ENCODE peak calls at places on chromosome 4, in eight cellular contexts. One of them, this sample, is unnamed. For H3K36me3, the result is how much of the 10 kb centered on the place peaks cover.

GRCh38 chr4:51880016-51880915 is 37.3 kb downstream of the DCUN1D4 start:
- DNase-seq in aorta: no peak
- DNase-seq in SJSA1: no peak
- DNase-seq in hepatocyte: peak
- DNase-seq in tibial nerve: no peak
- DNase-seq in right lobe of liver: peak
- DNase-seq in brain microvascular endothelial cell: no peak
- DNase-seq in kidney: no peak
- DNase-seq in this sample: no peak

GRCh38 chr4:6123976-6124375 is 76.4 kb downstream of the JAKMIP1 start:
- DNase-seq in right lobe of liver: no peak
- DNase-seq in hepatocyte: no peak
- DNase-seq in brain microvascular endothelial cell: no peak
- DNase-seq in aorta: no peak
- DNase-seq in tibial nerve: no peak
- DNase-seq in SJSA1: no peak
- DNase-seq in kidney: no peak
- DNase-seq in this sample: no peak

GRCh38 chr4:148214529-148215166 is 227.6 kb downstream of the NR3C2 start:
- DNase-seq in SJSA1: no peak
- DNase-seq in kidney: peak
- DNase-seq in tibial nerve: peak
- DNase-seq in brain microvascular endothelial cell: no peak
- DNase-seq in right lobe of liver: no peak
- DNase-seq in aorta: peak
- DNase-seq in hepatocyte: no peak
- DNase-seq in this sample: no peak

GRCh38 chr4:158032733-158033415 is 140.0 kb downstream of the GASK1B start:
- DNase-seq in right lobe of liver: no peak
- DNase-seq in brain microvascular endothelial cell: no peak
- DNase-seq in aorta: no peak
- DNase-seq in tibial nerve: no peak
- DNase-seq in SJSA1: no peak
- DNase-seq in hepatocyte: no peak
- DNase-seq in kidney: no peak
- DNase-seq in this sample: no peak

GRCh38 chr4:8939887-8940742 is 68.5 kb upstream of the HMX1 start:
- DNase-seq in brain microvascular endothelial cell: no peak
- DNase-seq in aorta: no peak
- DNase-seq in hepatocyte: peak
- DNase-seq in tibial nerve: no peak
- DNase-seq in right lobe of liver: no peak
- DNase-seq in SJSA1: no peak
- DNase-seq in kidney: no peak
- DNase-seq in this sample: no peak

GRCh38 chr4:54660591-54660990 is 2.8 kb downstream of the KIT start:
- DNase-seq in right lobe of liver: no peak
- DNase-seq in hepatocyte: no peak
- DNase-seq in brain microvascular endothelial cell: no peak
- DNase-seq in aorta: no peak
- DNase-seq in tibial nerve: no peak
- DNase-seq in kidney: no peak
- DNase-seq in SJSA1: no peak
- DNase-seq in this sample: no peak

GRCh38 chr4:4358093-4358840 is 28.6 kb upstream of the NSG1 start:
- DNase-seq in SJSA1: no peak
- DNase-seq in brain microvascular endothelial cell: no peak
- DNase-seq in hepatocyte: no peak
- DNase-seq in tibial nerve: no peak
- DNase-seq in right lobe of liver: no peak
- DNase-seq in aorta: no peak
- DNase-seq in kidney: no peak
- DNase-seq in this sample: no peak

GRCh38 chr4:158277558-158277957 is 67.3 kb downstream of the TMEM144 start:
- DNase-seq in brain microvascular endothelial cell: no peak
- DNase-seq in SJSA1: no peak
- DNase-seq in kidney: no peak
- DNase-seq in right lobe of liver: no peak
- DNase-seq in tibial nerve: no peak
- DNase-seq in hepatocyte: no peak
- DNase-seq in aorta: no peak
- DNase-seq in this sample: no peak

DNA sequence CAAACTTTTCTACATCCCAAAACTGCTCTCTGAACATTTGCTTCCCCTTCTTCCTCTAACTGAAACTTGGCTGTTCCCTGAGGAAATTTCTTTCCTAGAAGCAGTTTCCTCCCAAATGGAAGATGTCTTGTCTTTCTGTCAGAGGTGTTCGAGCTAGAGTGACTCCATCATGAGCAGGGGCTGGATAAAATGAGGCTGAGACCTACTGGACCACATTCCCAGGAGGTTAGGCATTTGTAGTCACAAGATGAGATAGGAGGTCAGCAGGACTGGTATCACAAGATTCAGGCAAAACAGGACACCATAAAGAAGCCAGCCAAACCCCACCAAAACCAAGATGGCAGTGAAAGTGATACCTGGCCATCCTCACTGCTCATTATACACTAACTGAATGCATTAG is 35.8 kb upstream of the PGRMC2 start:
- DNase-seq in kidney: no peak
- DNase-seq in hepatocyte: no peak
- DNase-seq in tibial nerve: no peak
- DNase-seq in brain microvascular endothelial cell: no peak
- DNase-seq in aorta: no peak
- DNase-seq in right lobe of liver: no peak
- DNase-seq in SJSA1: no peak
- DNase-seq in this sample: no peak
- H3K27ac ChIP-seq in kidney: no peak
- H3K27ac ChIP-seq in hepatocyte: peak
- H3K27ac ChIP-seq in tibial nerve: no peak
- H3K27ac ChIP-seq in brain microvascular endothelial cell: peak
- H3K27ac ChIP-seq in aorta: no peak
- H3K27ac ChIP-seq in right lobe of liver: no peak
- H3K27ac ChIP-seq in SJSA1: peak
- H3K27ac ChIP-seq in this sample: no peak

GRCh38 chr4:169690787-169691186 is 67.0 kb downstream of the HPF1 start:
- DNase-seq in kidney: no peak
- DNase-seq in right lobe of liver: no peak
- DNase-seq in brain microvascular endothelial cell: no peak
- DNase-seq in hepatocyte: no peak
- DNase-seq in aorta: no peak
- DNase-seq in SJSA1: no peak
- DNase-seq in tibial nerve: no peak
- DNase-seq in this sample: no peak

GRCh38 chr4:169689681-169690080 is 68.1 kb downstream of the HPF1 start:
- DNase-seq in right lobe of liver: no peak
- DNase-seq in kidney: no peak
- DNase-seq in brain microvascular endothelial cell: no peak
- DNase-seq in SJSA1: no peak
- DNase-seq in aorta: no peak
- DNase-seq in hepatocyte: no peak
- DNase-seq in tibial nerve: no peak
- DNase-seq in this sample: no peak
- H3K36me3 ChIP-seq in right lobe of liver: under half
- H3K36me3 ChIP-seq in kidney: under half
- H3K36me3 ChIP-seq in brain microvascular endothelial cell: under half
- H3K36me3 ChIP-seq in SJSA1: under half
- H3K36me3 ChIP-seq in aorta: under half
- H3K36me3 ChIP-seq in hepatocyte: under half
- H3K36me3 ChIP-seq in tibial nerve: under half
- H3K36me3 ChIP-seq in this sample: under half

GRCh38 chr4:167787231-167787630 is 305.1 kb upstream of the ANXA10 start:
- DNase-seq in right lobe of liver: no peak
- DNase-seq in brain microvascular endothelial cell: no peak
- DNase-seq in SJSA1: no peak
- DNase-seq in aorta: no peak
- DNase-seq in hepatocyte: no peak
- DNase-seq in tibial nerve: no peak
- DNase-seq in kidney: no peak
- DNase-seq in this sample: no peak
- H3K27ac ChIP-seq in right lobe of liver: no peak
- H3K27ac ChIP-seq in brain microvascular endothelial cell: no peak
- H3K27ac ChIP-seq in SJSA1: no peak
- H3K27ac ChIP-seq in aorta: no peak
- H3K27ac ChIP-seq in hepatocyte: no peak
- H3K27ac ChIP-seq in tibial nerve: no peak
- H3K27ac ChIP-seq in kidney: no peak
- H3K27ac ChIP-seq in this sample: no peak

DNA sequence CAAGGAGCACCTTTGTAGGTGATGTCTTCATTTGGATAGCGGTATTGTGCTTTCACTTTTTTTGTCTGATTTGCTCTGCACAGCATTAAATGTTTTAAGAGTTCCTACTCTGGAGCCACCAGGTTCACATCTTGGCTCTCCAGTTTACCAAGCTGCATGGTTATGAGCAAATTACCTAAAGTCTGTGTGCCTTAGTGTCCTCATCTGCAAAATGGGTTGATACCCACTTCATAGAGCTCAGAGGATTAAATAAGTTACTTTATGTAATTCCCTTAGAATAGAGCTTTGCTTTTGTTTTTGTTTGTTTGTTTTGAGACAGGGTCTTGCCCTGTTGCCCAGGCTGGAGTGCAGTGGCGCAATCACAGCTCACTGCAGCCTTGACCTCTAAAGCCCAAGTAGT is 58.2 kb downstream of the UBE2K start:
- DNase-seq in SJSA1: no peak
- DNase-seq in tibial nerve: no peak
- DNase-seq in kidney: no peak
- DNase-seq in right lobe of liver: no peak
- DNase-seq in brain microvascular endothelial cell: no peak
- DNase-seq in aorta: no peak
- DNase-seq in hepatocyte: no peak
- DNase-seq in this sample: no peak
- H3K36me3 ChIP-seq in SJSA1: under half
- H3K36me3 ChIP-seq in tibial nerve: under half
- H3K36me3 ChIP-seq in kidney: under half
- H3K36me3 ChIP-seq in right lobe of liver: under half
- H3K36me3 ChIP-seq in brain microvascular endothelial cell: under half
- H3K36me3 ChIP-seq in aorta: under half
- H3K36me3 ChIP-seq in hepatocyte: under half
- H3K36me3 ChIP-seq in this sample: half or more

DNA sequence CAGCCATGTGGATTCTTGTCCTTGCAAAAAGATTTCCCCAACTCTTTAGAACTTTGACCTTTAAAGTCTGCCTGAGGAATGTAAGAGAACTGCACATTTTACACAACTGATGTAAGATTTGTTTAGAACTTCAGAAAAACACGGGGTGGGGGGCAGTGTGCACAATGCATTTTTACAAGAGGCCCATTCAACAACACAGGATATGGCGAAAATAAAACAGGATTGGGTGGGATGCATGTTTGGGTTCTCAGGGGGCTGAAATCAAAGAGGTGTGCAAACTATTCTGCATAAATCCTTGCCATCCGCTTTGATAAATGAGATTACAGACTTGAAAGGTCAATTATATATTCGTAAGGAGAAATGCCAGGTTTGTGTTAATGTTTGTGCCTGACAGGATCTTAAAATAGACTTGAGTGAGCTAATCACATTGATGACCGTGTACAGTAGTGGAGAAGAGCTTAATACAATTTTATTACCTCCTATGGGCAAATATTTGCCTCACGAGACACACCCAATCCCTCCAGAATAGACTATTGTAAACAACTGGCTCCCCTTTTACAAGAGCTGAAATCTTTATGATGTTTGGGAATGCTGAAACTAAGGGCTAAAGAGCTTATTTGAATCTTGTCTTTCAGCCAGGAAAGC is 184.1 kb upstream of the LEF1 start:
- DNase-seq in hepatocyte: peak
- DNase-seq in brain microvascular endothelial cell: no peak
- DNase-seq in kidney: no peak
- DNase-seq in tibial nerve: no peak
- DNase-seq in aorta: no peak
- DNase-seq in SJSA1: peak
- DNase-seq in right lobe of liver: no peak
- DNase-seq in this sample: no peak
- H3K27ac ChIP-seq in hepatocyte: peak
- H3K27ac ChIP-seq in brain microvascular endothelial cell: no peak
- H3K27ac ChIP-seq in kidney: no peak
- H3K27ac ChIP-seq in tibial nerve: no peak
- H3K27ac ChIP-seq in aorta: no peak
- H3K27ac ChIP-seq in SJSA1: peak
- H3K27ac ChIP-seq in right lobe of liver: no peak
- H3K27ac ChIP-seq in this sample: no peak

This sample was measured in lower lobe of right lung.